ENCODE peak calls at places on chromosomes 13 and 19, in six cellular contexts. G, V, L, E, K and H are unnamed samples.

GRCh38 chr19:7149956-7150705 is 80.6 kb downstream of the ZNF557 start:
- DNase-seq in L (no peak), V (no peak), K (no peak), G (no peak), E (no peak), H (no peak)

GRCh38 chr19:51461723-51462161 is 3.5 kb upstream of the SIGLEC8 start:
- DNase-seq in E (no peak), L (no peak), G (peak; percentile 38), V (no peak), K (no peak), H (peak; percentile 81)

GRCh38 chr19:53883741-53884140 is 1.7 kb downstream of the PRKCG start:
- DNase-seq in G (no peak), V (no peak), K (no peak), E (no peak), L (no peak), H (no peak)

GRCh38 chr19:55418185-55418584 is 10.6 kb upstream of the UBE2S start:
- DNase-seq in K (no peak), E (peak; percentile 35), G (peak; percentile 27), V (peak; percentile 40), L (peak; percentile 59), H (peak; percentile 30)

GRCh38 chr13:45482571-45483173 is 17.9 kb downstream of the COG3 start:
- DNase-seq in K (no peak), G (no peak), L (no peak), E (no peak), V (no peak), H (no peak)

GRCh38 chr19:30978639-30979038 is 370.6 kb downstream of the TSHZ3 start:
- DNase-seq in G (no peak), V (no peak), K (no peak), L (no peak), E (no peak), H (no peak)

GRCh38 chr13:48244159-48244558 is 11.2 kb downstream of the ITM2B start:
- DNase-seq in L (no peak), K (no peak), V (no peak), G (no peak), E (no peak), H (no peak)

GRCh38 chr13:86741762-86742285 is 929.3 kb upstream of the SLITRK5 start:
- DNase-seq in V (no peak), K (no peak), G (no peak), L (no peak), E (no peak), H (no peak)

GRCh38 chr13:75405976-75406703 is 75.8 kb downstream of the TBC1D4 start:
- DNase-seq in K (no peak), E (no peak), V (no peak), L (no peak), G (no peak), H (no peak)

GRCh38 chr19:55256562-55257460 is 2.0 kb downstream of the PPP6R1 start:
- DNase-seq in K (no peak), G (no peak), V (peak; percentile 31), L (no peak), E (no peak), H (no peak)

GRCh38 chr19:4878491-4878968 is 11.1 kb upstream of the PLIN3 start:
- DNase-seq in G (no peak), K (no peak), E (peak; percentile 29), V (no peak), L (no peak), H (no peak)

GRCh38 chr19:19105365-19106060 is 32.8 kb downstream of the TMEM161A start:
- DNase-seq in G (peak; percentile 72), L (no peak), V (peak; percentile 43), K (peak; percentile 84), E (peak; percentile 37), H (no peak)

GRCh38 chr19:1663854-1664253 is 11.4 kb upstream of the TCF3 start:
- DNase-seq in V (peak; percentile 30), L (no peak), K (no peak), G (no peak), E (no peak), H (no peak)

GRCh38 chr19:491146-491741 is 5.0 kb upstream of the MADCAM1 start:
- DNase-seq in V (no peak), E (no peak), K (no peak), G (no peak), L (no peak), H (no peak)

GRCh38 chr19:10007811-10008211 is 2.5 kb downstream of the COL5A3 start:
- DNase-seq in L (no peak), G (peak; percentile 80), E (no peak), V (no peak), K (peak; percentile 47), H (no peak)

GRCh38 chr19:17035842-17036424 is 9.3 kb upstream of the CPAMD8 start:
- DNase-seq in L (no peak), K (no peak), E (no peak), G (peak; percentile 51), V (no peak), H (no peak)

DNA sequence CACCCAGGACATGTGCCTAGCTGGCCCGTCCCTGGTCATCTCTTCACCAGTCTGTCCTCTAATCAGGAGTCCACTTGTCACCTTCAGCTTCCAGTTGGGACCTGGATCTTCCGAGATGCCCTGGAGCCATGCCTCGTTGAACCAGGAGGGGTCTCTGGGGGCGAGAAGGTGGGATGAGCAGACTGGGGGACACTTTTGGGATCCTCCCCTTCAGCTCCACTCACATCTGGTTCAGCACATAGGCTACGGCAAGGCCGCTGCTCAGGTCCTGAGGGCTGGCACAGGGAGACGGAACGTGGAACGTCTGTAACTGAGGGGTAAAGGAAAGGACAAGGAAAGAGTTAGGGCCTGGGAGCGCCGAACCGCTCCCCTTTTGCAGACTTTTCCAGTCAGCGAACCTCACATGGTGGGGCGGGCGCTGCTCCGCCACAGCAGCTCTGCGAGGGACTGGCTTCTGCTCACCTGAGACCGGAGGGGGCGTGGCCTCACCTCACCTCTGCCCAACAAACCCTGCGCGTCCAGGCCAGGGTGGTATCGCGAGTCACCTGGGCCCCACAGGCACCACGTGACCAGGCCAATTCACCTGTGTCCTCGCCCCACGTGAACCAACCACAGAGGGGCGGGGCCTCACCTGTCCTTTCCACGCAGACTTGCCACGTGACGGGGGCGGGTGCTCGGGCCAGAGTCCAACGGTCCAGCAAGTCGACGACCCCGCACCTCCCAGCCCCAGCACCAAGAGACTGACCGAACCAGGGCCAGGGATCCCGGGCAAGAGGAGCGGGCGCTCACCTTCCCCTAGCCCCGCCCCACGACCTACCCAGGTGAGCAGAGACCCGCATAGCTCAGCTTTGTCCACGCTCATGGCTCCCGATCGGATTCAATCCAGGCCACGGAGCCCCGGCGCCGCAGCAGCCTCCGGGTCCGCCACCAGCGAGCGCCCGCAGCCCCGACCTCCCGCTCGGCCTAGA is at the start of gene HOOK2:
- DNase-seq in G (no peak), L (peak; percentile 98), K (peak; percentile 71), E (peak; percentile 99), V (peak; percentile 69), H (peak; percentile 94)
- TF ChIP-seq POLR2A in G (peak; percentile 49), L (peak; percentile 82), K (peak; percentile 55), E (peak; percentile 63), V (peak; percentile 84), H (no peak)

DNA sequence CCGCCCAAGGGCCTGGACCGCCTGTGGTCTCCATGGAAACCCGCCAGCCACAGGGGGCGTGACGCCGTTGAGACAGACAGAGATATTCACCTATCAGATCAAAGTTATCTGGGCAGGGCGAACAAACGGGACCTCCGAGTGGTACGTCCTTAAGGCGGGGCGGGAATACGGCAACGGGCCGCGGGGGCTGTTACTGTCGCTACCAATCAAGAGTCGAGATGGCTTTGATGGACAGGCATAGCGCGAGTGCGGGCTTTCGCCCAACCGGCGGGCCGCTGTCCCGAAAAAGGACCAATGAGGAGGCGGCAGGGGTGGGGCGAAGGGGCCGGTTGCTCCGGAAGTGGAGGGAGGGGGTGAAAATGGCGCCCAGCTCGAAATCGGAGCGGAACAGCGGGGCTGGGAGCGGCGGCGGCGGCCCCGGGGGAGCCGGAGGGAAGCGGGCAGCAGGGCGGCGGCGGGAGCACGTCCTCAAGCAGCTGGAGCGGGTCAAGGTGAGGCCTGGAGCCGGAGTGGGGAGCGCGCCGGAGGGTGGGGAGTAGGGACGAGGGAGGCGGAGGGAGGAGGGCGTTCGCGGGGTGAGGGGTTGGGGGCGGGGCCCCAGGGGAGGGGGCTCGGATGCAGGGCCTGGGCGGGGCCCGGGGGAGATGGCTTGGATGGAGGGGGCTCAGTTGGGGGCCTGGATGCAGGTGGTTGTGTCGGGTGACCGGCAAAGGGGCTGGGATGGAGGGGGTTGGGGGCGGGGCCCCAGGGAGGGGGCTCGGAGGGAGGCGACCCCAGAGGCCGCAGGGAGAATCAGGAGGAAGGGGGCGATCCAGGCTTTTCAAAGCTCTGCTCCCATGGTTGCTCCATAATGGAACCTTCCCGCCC is at the start of gene DCAF15:
- DNase-seq in K (peak; percentile 99), V (peak; percentile 99), G (peak; percentile 99), L (peak; percentile 99), E (peak; percentile 100), H (peak; percentile 100)
- TF ChIP-seq POLR2A in K (peak; percentile 48), V (peak; percentile 37), G (no peak), L (peak; percentile 70), E (peak; percentile 60), H (no peak)

DNA sequence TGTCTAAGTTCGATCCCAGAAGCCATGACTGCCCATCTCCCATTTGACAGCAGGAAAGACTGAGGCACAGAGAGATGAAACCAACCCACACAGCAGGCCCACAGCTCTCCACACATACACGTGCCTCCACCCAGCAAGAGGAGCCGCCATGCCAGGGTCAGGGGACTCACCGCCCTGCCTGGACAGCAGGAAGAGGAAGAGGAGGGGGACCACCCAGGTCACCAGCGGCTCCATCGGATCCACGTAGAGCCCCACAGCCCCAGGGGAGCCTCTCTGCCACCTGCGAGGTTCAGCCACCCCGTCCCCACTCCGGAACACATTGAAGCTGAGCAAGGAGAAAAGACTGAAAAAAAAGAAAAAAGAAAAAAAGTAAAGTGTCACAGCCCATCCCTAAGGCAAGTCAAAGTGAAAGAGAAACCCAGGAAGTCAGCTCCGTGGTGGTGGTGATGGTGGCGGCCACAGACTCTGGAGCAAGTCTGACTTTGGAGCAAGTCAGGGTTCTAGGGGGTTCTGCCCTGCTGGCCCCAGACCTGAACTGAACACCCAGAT is at the start of gene IL12RB1:
- DNase-seq in K (no peak), E (no peak), G (no peak), L (no peak), V (peak; percentile 74), H (no peak)
- TF ChIP-seq POLR2A in K (no peak), E (no peak), G (no peak), L (no peak), V (no peak), H (no peak)

GRCh38 chr13:29484796-29485195 is 110.7 kb downstream of the SLC7A1 start:
- DNase-seq in E (no peak), V (no peak), K (no peak), L (no peak), G (no peak), H (no peak)

GRCh38 chr13:29484236-29484635 is 111.3 kb downstream of the SLC7A1 start:
- DNase-seq in K (no peak), E (no peak), G (no peak), L (no peak), V (no peak), H (no peak)

GRCh38 chr13:29482504-29482903 is 113.0 kb downstream of the SLC7A1 start:
- DNase-seq in K (no peak), L (no peak), E (no peak), V (no peak), G (no peak), H (no peak)

GRCh38 chr13:29481603-29482002 is 113.9 kb downstream of the SLC7A1 start:
- DNase-seq in E (no peak), G (no peak), K (no peak), V (no peak), L (no peak), H (no peak)

DNA sequence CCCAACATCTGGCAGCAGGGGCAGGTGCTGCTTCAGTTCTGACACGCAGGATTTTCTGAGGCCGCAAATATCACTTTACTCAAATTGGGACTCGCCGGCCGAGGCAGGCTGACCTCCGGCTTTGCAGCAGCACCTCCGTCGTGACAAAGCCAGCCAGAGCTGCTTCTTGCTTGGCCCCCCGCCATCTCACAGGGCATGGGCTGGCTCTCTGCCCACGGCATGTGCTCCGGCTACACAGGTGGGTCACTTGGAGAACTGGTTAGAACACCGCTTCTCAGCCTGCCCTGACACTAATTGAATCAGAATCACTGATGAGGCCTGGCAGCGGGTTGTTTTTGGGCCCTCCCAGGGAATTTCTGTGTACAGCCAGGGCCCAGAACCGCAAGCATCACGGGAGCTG is 112.3 kb downstream of the SLC7A1 start:
- DNase-seq in K (no peak), E (peak; percentile 51), G (peak; percentile 73), L (peak; percentile 49), V (no peak), H (no peak)
- TF ChIP-seq POLR2A in K (no peak), E (no peak), G (no peak), L (no peak), V (no peak), H (no peak)